ENCODE peak calls at places on chromosomes 11 and 22, in six cellular contexts. L is stimulated activated CD4-positive, alpha-beta T cell treated with anti-CD3 and anti-CD28 coated beads, Interleukin-15, amount 100 ng/mL, for 24 hours; J is effector CD4-positive, alpha-beta T cell; K is activated T-cell treated with anti-CD3 and anti-CD28 coated beads, Interleukin-2, amount 50 U/mL, for 24 hours; T is stimulated activated CD8-positive, alpha-beta memory T cell treated with anti-CD3 and anti-CD28 coated beads, Interleukin-15, amount 100 ng/mL, for 24 hours; U is lower leg skin. R is an unnamed sample.

GRCh38 chr11:118912742-118913410 is 12.8 kb downstream of the BCL9L start:
- DNase-seq in L (no peak), J (no peak), K (no peak), T (no peak), U (no peak), R (no peak)

GRCh38 chr22:19051381-19051780 is 70.8 kb downstream of the DGCR2 start:
- DNase-seq in L (no peak), J (no peak), K (no peak), T (no peak), U (no peak), R (no peak)

GRCh38 chr22:49170053-49170452 is 657.6 kb downstream of the BRD1 start:
- DNase-seq in L (no peak), J (no peak), K (no peak), T (no peak), U (no peak), R (no peak)

GRCh38 chr11:130738618-130739017 is 177.7 kb downstream of the SNX19 start:
- DNase-seq in L (no peak), J (no peak), K (no peak), T (no peak), U (no peak), R (peak)

GRCh38 chr11:112249871-112250590 is 10.6 kb downstream of the PLET1 start:
- DNase-seq in L (no peak), J (no peak), K (no peak), T (no peak), U (no peak), R (no peak)

GRCh38 chr22:42934338-42934737 is 77.3 kb upstream of the ARFGAP3 start:
- DNase-seq in L (no peak), J (no peak), K (no peak), T (no peak), U (no peak), R (no peak)

GRCh38 chr11:131771471-131771870 is 401.1 kb downstream of the NTM start:
- DNase-seq in L (no peak), J (no peak), K (no peak), T (no peak), U (no peak), R (no peak)

GRCh38 chr11:42824067-42824466 is 487.7 kb upstream of the API5 start:
- DNase-seq in L (no peak), J (no peak), K (no peak), T (no peak), U (no peak), R (no peak)

GRCh38 chr22:43789452-43789851 is 22.7 kb downstream of the EFCAB6 start:
- DNase-seq in L (no peak), J (no peak), K (no peak), T (no peak), U (peak), R (peak)

GRCh38 chr11:61336171-61336935 is 3.3 kb downstream of the TKFC start:
- DNase-seq in L (peak), J (peak), K (peak), T (peak), U (peak), R (no peak)

GRCh38 chr11:119803139-119803538 is 74.1 kb upstream of the NECTIN1 start:
- DNase-seq in L (no peak), J (no peak), K (no peak), T (no peak), U (no peak), R (no peak)

GRCh38 chr22:49997221-49997599 is 15.4 kb downstream of the IL17REL start:
- DNase-seq in L (no peak), J (no peak), K (peak), T (no peak), U (no peak), R (no peak)

GRCh38 chr11:7522106-7522505 is 8.3 kb downstream of the PPFIBP2 start:
- DNase-seq in L (no peak), J (no peak), K (no peak), T (no peak), U (no peak), R (no peak)

GRCh38 chr11:107563702-107564101 is 1.8 kb downstream of the ALKBH8 start:
- DNase-seq in L (peak), J (peak), K (no peak), T (no peak), U (no peak), R (no peak)

R was measured in GM04503.